ENCODE peak calls at places on chromosomes 2 and 18, in five cellular contexts. Q is bronchial epithelial cell, T is mucosa of descending colon, J is fibroblast of mammary gland, I is uterus. V is an unnamed sample.

GRCh38 chr18:22687892-22688680 is 245.0 kb upstream of the RBBP8 start:
- DNase-seq in Q (no peak), T (no peak), J (no peak), I (no peak), V (no peak)

GRCh38 chr2:200383380-200384110 is 77.1 kb downstream of the SPATS2L start:
- DNase-seq in T (no peak), J (peak), I (no peak), Q (peak), V (peak)

GRCh38 chr2:108837198-108837597 is 50.6 kb downstream of the CCDC138 start:
- DNase-seq in Q (no peak), J (no peak), I (no peak), T (no peak), V (no peak)

GRCh38 chr2:239275871-239276812 is 124.7 kb downstream of the HDAC4 start:
- DNase-seq in I (peak), J (peak), T (peak), Q (no peak), V (peak)

GRCh38 chr18:23894661-23895175 is 119.8 kb upstream of the TTC39C start:
- DNase-seq in T (no peak), J (no peak), Q (no peak), I (no peak), V (no peak)

GRCh38 chr18:31499157-31499524 is 1.2 kb downstream of the DSG2 start:
- DNase-seq in J (no peak), I (no peak), T (no peak), Q (peak), V (peak)

GRCh38 chr2:200377774-200378336 is 71.4 kb downstream of the SPATS2L start:
- DNase-seq in T (peak), J (no peak), Q (no peak), I (no peak), V (no peak)

GRCh38 chr2:160305081-160305750 is 105.1 kb upstream of the ITGB6 start:
- DNase-seq in T (no peak), Q (peak), J (peak), I (no peak), V (peak)

GRCh38 chr18:36194719-36195315 is 7.5 kb downstream of the MOCOS start:
- DNase-seq in Q (no peak), T (no peak), J (no peak), I (no peak), V (no peak)

GRCh38 chr18:48947583-48947982 is 3.2 kb downstream of the SMAD7 start:
- DNase-seq in I (no peak), J (no peak), T (peak), Q (no peak), V (no peak)

GRCh38 chr2:98029718-98030222 is 34.0 kb upstream of the TMEM131 start:
- DNase-seq in I (no peak), Q (peak), T (no peak), J (no peak), V (no peak)

GRCh38 chr18:23690505-23691068 is 1.3 kb downstream of the LAMA3 start:
- DNase-seq in I (no peak), Q (no peak), J (no peak), T (no peak), V (no peak)

GRCh38 chr2:198117397-198118041 is 313.1 kb downstream of the PLCL1 start:
- DNase-seq in T (no peak), I (no peak), Q (no peak), J (no peak), V (no peak)

GRCh38 chr18:55290898-55291297 is 297.1 kb downstream of the TCF4 start:
- DNase-seq in J (peak), T (no peak), I (no peak), Q (peak), V (no peak)

DNA sequence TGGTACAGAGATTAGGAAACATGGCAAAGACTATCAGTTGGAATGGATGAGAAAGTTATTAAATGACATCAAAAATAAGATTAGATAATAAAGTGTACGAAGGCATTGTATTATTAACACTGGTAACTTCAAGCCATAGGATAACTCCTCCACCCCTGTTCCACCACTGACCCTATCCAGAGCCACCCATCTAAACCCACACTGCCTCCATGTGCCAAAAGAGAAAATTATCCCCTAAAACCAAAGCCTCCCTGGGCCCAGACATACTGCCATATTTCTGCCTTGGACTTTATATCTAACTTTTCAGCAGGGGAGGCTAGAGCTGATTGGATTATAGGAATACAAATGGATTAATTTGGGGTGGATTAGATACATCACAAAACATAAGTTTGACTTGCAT is 443.7 kb downstream of the BCL11A start:
- DNase-seq in Q (no peak), I (no peak), T (no peak), J (no peak), V (no peak)
- TF ChIP-seq CTCF in Q (no peak), I (no peak), T (no peak), J (no peak), V (no peak)

GRCh38 chr2:120774557-120775160 is 39.0 kb downstream of the GLI2 start:
- DNase-seq in J (no peak), I (no peak), Q (no peak), T (no peak), V (no peak)
- TF ChIP-seq CTCF in J (no peak), I (no peak), Q (no peak), T (no peak), V (no peak)

DNA sequence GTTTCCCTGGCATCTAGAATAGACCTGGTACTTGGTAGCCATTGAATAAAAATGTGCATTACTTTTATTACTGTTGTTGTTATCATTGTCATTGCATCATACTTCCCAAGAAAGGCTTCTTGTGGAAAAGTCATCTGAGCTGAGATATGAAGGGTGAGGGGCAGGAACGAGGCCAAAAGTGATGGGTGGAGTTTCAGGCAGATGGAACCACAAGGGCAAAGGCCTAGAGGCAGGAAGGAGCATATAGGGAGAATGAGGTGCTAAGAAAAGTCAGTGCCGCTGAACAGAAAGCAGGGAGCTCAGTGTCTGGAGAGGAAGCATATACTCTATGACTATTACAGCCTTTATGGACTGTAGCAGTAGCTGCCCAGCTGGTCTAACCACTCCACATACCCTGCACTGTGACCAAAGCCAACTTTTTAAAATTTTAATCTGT is 219.3 kb downstream of the SPP2 start:
- DNase-seq in T (no peak), Q (peak), I (no peak), J (peak), V (no peak)
- TF ChIP-seq CTCF in T (no peak), Q (no peak), I (no peak), J (no peak), V (no peak)

GRCh38 chr18:3651266-3651665 is 201.3 kb downstream of the TGIF1 start:
- DNase-seq in T (no peak), J (no peak), I (no peak), Q (no peak), V (no peak)

GRCh38 chr18:3653859-3654441 is 204.0 kb downstream of the TGIF1 start:
- DNase-seq in Q (no peak), I (no peak), T (no peak), J (no peak), V (no peak)

GRCh38 chr18:3653263-3653858 is 203.4 kb downstream of the TGIF1 start:
- DNase-seq in T (no peak), Q (no peak), I (no peak), J (no peak), V (no peak)

GRCh38 chr18:3654442-3655253 is 204.7 kb downstream of the TGIF1 start:
- DNase-seq in T (no peak), Q (no peak), J (no peak), I (no peak), V (no peak)

GRCh38 chr18:3652380-3653262 is 202.6 kb downstream of the TGIF1 start:
- DNase-seq in Q (peak), T (peak), I (no peak), J (peak), V (peak)
- TF ChIP-seq CTCF in Q (peak), T (no peak), I (no peak), J (peak), V (peak)

DNA sequence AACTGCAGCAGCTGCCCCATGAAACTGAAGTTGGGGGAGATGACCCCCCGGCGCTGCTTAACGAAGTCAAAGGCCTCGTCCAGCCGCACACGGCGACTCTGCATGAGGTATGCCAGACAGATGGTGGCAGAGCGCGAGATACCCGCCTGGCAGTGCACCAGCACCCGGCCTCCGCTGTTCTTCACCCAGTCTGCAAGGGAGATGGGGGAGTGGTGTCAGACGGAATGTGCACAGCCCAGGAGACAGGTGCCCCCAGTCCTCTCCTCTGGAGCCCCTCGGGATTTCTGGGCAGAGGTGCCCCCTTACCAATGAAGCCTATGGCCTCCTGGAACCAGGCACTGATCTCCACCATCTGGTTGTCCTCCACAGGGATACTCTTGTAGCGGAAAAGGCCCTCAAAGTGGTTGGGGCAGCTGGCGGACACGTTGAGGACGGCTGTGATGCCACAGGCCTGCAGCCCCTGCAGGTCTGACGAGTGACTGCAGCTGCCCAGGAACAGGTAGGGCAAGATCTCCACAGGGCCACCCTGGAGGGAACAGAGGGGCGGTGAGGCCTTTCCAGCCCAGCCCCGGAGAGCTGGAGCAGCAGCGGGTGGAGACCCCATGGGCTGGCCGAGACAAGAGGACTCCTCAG is 1.3 kb downstream of the DUSP2 start:
- DNase-seq in I (no peak), T (peak), J (no peak), Q (no peak), V (peak)
- TF ChIP-seq CTCF in I (no peak), T (no peak), J (no peak), Q (peak), V (no peak)

DNA sequence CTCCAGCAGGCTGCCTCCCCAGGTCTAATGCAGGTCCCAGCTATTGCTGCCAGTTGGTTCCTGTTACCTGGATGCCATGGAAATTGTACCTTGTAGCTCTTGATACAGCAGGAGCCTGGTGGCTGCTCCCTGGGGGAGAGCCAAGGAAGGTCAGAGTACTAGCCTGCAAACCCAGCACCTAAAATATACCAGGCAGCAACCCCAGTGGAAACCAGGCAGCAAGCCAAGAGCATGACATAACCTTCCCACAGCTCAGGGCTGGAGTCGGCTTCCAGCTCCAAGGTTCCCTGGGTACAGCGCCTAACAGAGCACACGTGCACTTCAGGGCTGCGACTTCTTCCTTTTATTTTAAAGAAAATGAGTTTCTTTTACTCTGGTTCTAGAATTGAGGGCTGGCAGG is 30.3 kb downstream of the TNP1 start:
- DNase-seq in I (peak), T (peak), J (peak), Q (peak), V (peak)
- TF ChIP-seq CTCF in I (no peak), T (no peak), J (no peak), Q (no peak), V (no peak)

GRCh38 chr18:58540381-58540943 is 88.4 kb downstream of the ALPK2 start:
- DNase-seq in J (no peak), Q (peak), T (no peak), I (no peak), V (no peak)

GRCh38 chr18:58542426-58543159 is 86.3 kb downstream of the ALPK2 start:
- DNase-seq in Q (peak), T (no peak), I (no peak), J (no peak), V (peak)

GRCh38 chr18:58541789-58542425 is 87.0 kb downstream of the ALPK2 start:
- DNase-seq in I (no peak), J (peak), T (no peak), Q (peak), V (peak)

GRCh38 chr18:58539659-58540380 is 89.1 kb downstream of the ALPK2 start:
- DNase-seq in I (no peak), T (no peak), Q (no peak), J (no peak), V (no peak)

DNA sequence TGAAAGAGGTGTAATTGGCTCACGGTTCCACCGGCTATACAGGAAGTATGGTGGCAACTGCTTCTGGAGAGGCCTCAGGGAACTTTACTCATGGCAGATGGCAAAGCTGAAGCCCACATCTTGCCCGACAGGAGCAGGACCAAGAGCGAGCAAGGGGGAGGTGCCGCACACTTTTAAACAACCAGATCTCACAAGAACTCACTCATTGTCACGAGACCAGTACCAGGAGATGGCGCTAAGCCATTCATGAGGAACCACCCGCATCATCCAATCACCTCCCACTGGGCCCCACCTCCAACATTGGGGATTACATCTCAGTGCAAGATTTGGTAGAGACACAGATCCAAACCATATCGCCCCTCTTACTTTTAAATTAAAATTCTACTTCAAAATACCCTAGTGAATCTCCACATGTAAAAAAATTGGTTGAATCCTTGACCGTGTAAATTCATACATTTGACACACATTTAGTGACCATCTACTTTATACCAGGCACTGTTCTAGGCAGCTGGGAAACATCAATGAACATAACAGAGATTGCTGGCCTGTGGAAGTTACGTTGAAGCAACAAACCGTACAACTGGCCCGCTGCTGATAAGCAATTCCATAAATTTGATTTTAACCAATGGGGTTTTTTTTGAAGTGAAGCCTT is 87.6 kb downstream of the ALPK2 start:
- DNase-seq in J (peak), T (no peak), I (no peak), Q (peak), V (peak)
- TF ChIP-seq CTCF in J (no peak), T (no peak), I (peak), Q (peak), V (peak)

DNA sequence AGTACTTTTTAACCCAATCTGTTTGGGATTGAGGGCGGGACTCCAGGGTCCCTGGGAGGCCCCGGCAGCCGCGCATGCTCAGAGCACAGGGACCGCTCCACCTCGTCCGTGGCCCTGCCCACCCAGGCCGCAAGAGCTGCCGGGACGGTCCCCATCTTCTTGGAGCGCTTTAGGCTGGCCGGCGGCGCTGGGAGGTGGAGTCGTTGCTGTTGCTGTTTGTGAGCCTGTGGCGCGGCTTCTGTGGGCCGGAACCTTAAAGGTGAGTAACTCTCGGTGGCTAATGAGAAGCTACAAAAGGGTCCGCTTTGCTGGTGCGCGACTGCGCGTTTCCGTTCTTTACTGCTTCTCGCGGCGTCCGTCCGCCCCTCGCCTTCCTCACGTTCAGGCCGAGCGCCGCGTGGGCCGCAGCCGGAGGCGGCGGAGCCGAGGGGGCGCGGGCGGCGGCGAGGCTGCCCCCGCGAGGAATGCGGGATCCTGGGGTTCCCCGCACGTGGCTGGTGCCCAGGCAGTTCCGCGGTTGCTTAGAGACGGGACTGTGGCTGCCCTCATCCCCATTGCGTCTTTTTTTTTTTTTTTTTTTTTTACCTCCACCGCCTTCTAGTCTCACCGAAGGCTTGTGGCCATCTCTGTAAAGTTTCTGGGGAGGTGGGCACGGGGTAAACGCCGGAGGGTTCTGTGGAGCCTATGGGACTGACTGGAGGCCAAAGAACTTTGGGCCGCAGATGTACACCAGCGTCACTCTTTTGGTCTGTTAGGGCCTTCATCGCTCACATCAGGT is at the start of gene SSB:
- DNase-seq in J (peak), Q (peak), I (peak), T (peak), V (peak)
- TF ChIP-seq CTCF in J (no peak), Q (no peak), I (no peak), T (no peak), V (no peak)

DNA sequence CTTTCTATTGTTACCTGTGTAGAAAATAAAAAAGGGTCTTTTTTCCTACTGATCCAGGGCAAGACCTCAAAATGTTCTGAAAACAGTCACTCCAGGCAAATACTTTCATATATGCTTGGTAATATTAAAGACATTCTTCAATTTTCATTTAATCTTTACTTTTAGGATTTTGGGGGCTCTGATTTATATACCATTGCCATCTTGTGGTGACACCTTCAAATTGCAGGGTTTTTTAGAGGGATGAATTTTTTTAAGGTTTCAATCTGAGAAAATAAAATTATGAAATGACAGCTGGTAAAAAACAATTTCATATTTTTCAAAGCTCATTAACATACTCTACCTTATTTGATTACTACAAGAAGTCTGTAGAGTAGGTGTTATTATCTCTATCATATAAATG is 26.8 kb downstream of the MAPK4 start:
- DNase-seq in J (no peak), T (no peak), Q (no peak), I (no peak), V (peak)
- TF ChIP-seq CTCF in J (peak), T (no peak), Q (no peak), I (no peak), V (peak)

DNA sequence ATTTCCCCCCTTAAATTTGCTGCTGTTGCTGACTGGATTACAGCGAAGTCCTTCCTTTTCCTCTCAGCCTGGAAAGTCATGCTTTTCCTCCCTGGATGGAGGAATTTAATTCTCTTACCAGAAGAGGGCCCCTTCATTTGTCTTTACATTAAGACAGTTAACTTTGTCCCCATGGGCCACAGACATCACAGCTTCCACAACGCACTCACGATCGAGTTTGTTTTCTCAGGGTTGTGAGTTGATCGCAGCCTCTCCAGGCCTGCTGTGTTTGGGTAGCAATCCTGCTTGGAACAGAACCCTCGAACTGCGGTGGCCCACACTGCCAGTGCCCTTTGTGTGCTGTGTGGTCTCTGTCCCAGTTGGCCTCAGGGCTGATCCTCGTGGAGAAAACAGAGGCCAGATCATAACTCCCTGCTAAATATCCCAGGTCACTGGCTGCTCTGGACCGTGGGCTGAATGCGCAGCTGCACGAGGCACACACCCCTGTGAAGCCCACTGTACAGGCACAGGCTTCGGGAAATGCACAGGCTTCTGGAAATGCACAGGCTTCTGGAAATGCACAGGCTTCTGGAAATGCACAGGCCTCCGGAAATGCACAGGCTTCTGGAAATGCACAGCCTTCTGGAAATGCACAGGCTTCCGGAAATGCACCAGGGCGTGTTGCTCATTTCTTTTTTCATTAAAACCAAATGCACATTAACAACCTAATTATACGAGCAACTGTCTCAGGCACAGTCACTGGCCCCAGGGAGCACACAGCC is 2.2 kb upstream of the PDIA6 start:
- DNase-seq in T (no peak), I (no peak), J (no peak), Q (no peak), V (no peak)
- TF ChIP-seq CTCF in T (no peak), I (no peak), J (no peak), Q (no peak), V (no peak)